ENCODE peak calls at places on chromosomes 4 and X, in nine cellular contexts. One of them, this sample, is unnamed.

GRCh38 chrX:130120746-130121504 is 10.6 kb upstream of the ELF4 start:
- DNase-seq in mammary epithelial cell: peak; percentile 82
- DNase-seq in nephron progenitor cell: peak; percentile 79
- DNase-seq in testis: peak; percentile 78
- DNase-seq in brain microvascular endothelial cell: no peak
- DNase-seq in tibial nerve: peak; percentile 52
- DNase-seq in AG09309: peak; percentile 32
- DNase-seq in AG09319: no peak
- DNase-seq in fibroblast of mammary gland: peak; percentile 76
- DNase-seq in this sample: peak; percentile 70

GRCh38 chrX:14698770-14699169 is 169.4 kb downstream of the GLRA2 start:
- DNase-seq in AG09319: no peak
- DNase-seq in AG09309: no peak
- DNase-seq in tibial nerve: no peak
- DNase-seq in testis: no peak
- DNase-seq in fibroblast of mammary gland: no peak
- DNase-seq in nephron progenitor cell: no peak
- DNase-seq in brain microvascular endothelial cell: no peak
- DNase-seq in mammary epithelial cell: no peak
- DNase-seq in this sample: no peak

GRCh38 chr4:1323635-1324442 is 23.2 kb upstream of the UVSSA start:
- DNase-seq in tibial nerve: no peak
- DNase-seq in nephron progenitor cell: no peak
- DNase-seq in AG09309: peak; percentile 68
- DNase-seq in AG09319: peak; percentile 57
- DNase-seq in brain microvascular endothelial cell: peak; percentile 95
- DNase-seq in fibroblast of mammary gland: peak; percentile 100
- DNase-seq in mammary epithelial cell: peak; percentile 98
- DNase-seq in testis: no peak
- DNase-seq in this sample: peak; percentile 92

GRCh38 chr4:153542835-153543234 is 76.7 kb downstream of the TMEM131L start:
- DNase-seq in AG09309: no peak
- DNase-seq in tibial nerve: no peak
- DNase-seq in brain microvascular endothelial cell: no peak
- DNase-seq in mammary epithelial cell: no peak
- DNase-seq in AG09319: no peak
- DNase-seq in nephron progenitor cell: no peak
- DNase-seq in testis: no peak
- DNase-seq in fibroblast of mammary gland: no peak
- DNase-seq in this sample: no peak

GRCh38 chr4:48141048-48141447 is 7.0 kb upstream of the TXK start:
- DNase-seq in mammary epithelial cell: peak; percentile 20
- DNase-seq in fibroblast of mammary gland: peak; percentile 57
- DNase-seq in testis: no peak
- DNase-seq in nephron progenitor cell: no peak
- DNase-seq in brain microvascular endothelial cell: no peak
- DNase-seq in AG09319: peak; percentile 25
- DNase-seq in AG09309: peak; percentile 18
- DNase-seq in tibial nerve: no peak
- DNase-seq in this sample: peak; percentile 41

GRCh38 chr4:137283737-137284136 is 248.6 kb downstream of the PCDH18 start:
- DNase-seq in AG09309: no peak
- DNase-seq in tibial nerve: no peak
- DNase-seq in fibroblast of mammary gland: peak; percentile 57
- DNase-seq in nephron progenitor cell: no peak
- DNase-seq in brain microvascular endothelial cell: no peak
- DNase-seq in testis: no peak
- DNase-seq in mammary epithelial cell: peak; percentile 17
- DNase-seq in AG09319: no peak
- DNase-seq in this sample: peak; percentile 17

GRCh38 chr4:1194028-1194900 is 21.9 kb upstream of the SPON2 start:
- DNase-seq in fibroblast of mammary gland: peak; percentile 64
- DNase-seq in tibial nerve: no peak
- DNase-seq in AG09309: no peak
- DNase-seq in AG09319: no peak
- DNase-seq in mammary epithelial cell: no peak
- DNase-seq in testis: peak; percentile 52
- DNase-seq in nephron progenitor cell: no peak
- DNase-seq in brain microvascular endothelial cell: no peak
- DNase-seq in this sample: no peak

GRCh38 chr4:56640907-56641493 is 40.1 kb downstream of the HOPX start:
- DNase-seq in brain microvascular endothelial cell: no peak
- DNase-seq in fibroblast of mammary gland: no peak
- DNase-seq in nephron progenitor cell: no peak
- DNase-seq in mammary epithelial cell: no peak
- DNase-seq in AG09319: no peak
- DNase-seq in tibial nerve: no peak
- DNase-seq in testis: no peak
- DNase-seq in AG09309: no peak
- DNase-seq in this sample: no peak

GRCh38 chrX:22800360-22800759 is 199.4 kb upstream of the DDX53 start:
- DNase-seq in fibroblast of mammary gland: peak; percentile 89
- DNase-seq in testis: no peak
- DNase-seq in brain microvascular endothelial cell: peak; percentile 81
- DNase-seq in AG09309: peak; percentile 72
- DNase-seq in nephron progenitor cell: no peak
- DNase-seq in AG09319: peak; percentile 50
- DNase-seq in tibial nerve: peak; percentile 4
- DNase-seq in mammary epithelial cell: peak; percentile 74
- DNase-seq in this sample: peak; percentile 88

GRCh38 chrX:19721726-19722370 is 165.6 kb downstream of the SH3KBP1 start:
- DNase-seq in brain microvascular endothelial cell: no peak
- DNase-seq in nephron progenitor cell: no peak
- DNase-seq in mammary epithelial cell: no peak
- DNase-seq in AG09309: no peak
- DNase-seq in tibial nerve: no peak
- DNase-seq in AG09319: peak; percentile 20
- DNase-seq in testis: no peak
- DNase-seq in fibroblast of mammary gland: no peak
- DNase-seq in this sample: no peak

DNA sequence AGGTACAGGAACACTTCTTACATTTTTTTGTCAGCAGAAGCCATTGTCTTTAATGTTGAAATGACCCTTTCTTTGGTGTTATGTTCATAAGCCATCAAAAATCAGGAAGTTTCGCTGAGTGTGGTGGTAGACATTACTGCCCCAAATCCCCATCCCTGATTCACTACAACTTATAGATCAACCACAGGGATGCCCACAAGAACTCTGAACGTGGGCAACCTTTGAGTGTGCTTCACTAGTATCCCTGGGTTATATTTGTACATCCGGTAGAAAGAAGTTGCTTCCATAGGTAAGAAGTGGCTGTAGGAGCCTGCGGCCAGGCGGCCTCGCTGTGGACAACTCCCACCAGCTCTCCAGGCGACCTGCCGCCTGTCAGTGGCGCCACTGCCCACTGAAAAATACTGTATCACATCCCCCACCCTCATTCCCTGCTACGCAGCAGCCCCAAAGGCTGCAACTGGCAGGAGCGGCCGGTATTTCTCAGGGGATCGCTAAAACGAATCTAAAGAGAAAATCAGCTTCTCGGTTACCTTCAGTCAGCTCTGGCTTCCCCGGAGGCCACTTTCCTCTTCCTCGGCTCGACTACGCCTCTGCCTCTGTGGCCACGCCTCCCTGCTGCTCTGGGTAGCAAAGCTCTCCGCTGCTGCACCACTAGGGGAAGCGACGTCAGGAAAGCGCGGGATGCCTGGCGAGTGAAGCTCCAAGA is 13.9 kb upstream of the ETDC start:
- DNase-seq in tibial nerve: peak; percentile 5
- DNase-seq in AG09319: no peak
- DNase-seq in AG09309: no peak
- DNase-seq in testis: peak; percentile 52
- DNase-seq in fibroblast of mammary gland: peak; percentile 37
- DNase-seq in nephron progenitor cell: peak; percentile 63
- DNase-seq in brain microvascular endothelial cell: peak; percentile 31
- DNase-seq in mammary epithelial cell: no peak
- DNase-seq in this sample: no peak
- TF ChIP-seq CTCF in tibial nerve: no peak
- TF ChIP-seq CTCF in AG09319: no peak
- TF ChIP-seq CTCF in AG09309: no peak
- TF ChIP-seq CTCF in testis: no peak
- TF ChIP-seq CTCF in fibroblast of mammary gland: peak; percentile 11
- TF ChIP-seq CTCF in nephron progenitor cell: peak; percentile 14
- TF ChIP-seq CTCF in brain microvascular endothelial cell: peak; percentile 47
- TF ChIP-seq CTCF in mammary epithelial cell: no peak
- TF ChIP-seq CTCF in this sample: no peak

GRCh38 chr4:108779958-108780357 is 17.1 kb upstream of the ETNPPL start:
- DNase-seq in AG09319: no peak
- DNase-seq in mammary epithelial cell: no peak
- DNase-seq in nephron progenitor cell: no peak
- DNase-seq in tibial nerve: no peak
- DNase-seq in brain microvascular endothelial cell: no peak
- DNase-seq in fibroblast of mammary gland: no peak
- DNase-seq in testis: no peak
- DNase-seq in AG09309: no peak
- DNase-seq in this sample: no peak

GRCh38 chr4:108787106-108787505 is 24.3 kb upstream of the ETNPPL start:
- DNase-seq in brain microvascular endothelial cell: no peak
- DNase-seq in AG09309: no peak
- DNase-seq in fibroblast of mammary gland: no peak
- DNase-seq in nephron progenitor cell: no peak
- DNase-seq in AG09319: no peak
- DNase-seq in mammary epithelial cell: no peak
- DNase-seq in tibial nerve: no peak
- DNase-seq in testis: no peak
- DNase-seq in this sample: no peak

GRCh38 chr4:108786351-108786750 is 23.5 kb upstream of the ETNPPL start:
- DNase-seq in AG09319: no peak
- DNase-seq in brain microvascular endothelial cell: no peak
- DNase-seq in nephron progenitor cell: no peak
- DNase-seq in fibroblast of mammary gland: no peak
- DNase-seq in tibial nerve: no peak
- DNase-seq in testis: no peak
- DNase-seq in mammary epithelial cell: no peak
- DNase-seq in AG09309: no peak
- DNase-seq in this sample: no peak

GRCh38 chr4:108787724-108788123 is 24.9 kb upstream of the ETNPPL start:
- DNase-seq in tibial nerve: no peak
- DNase-seq in testis: no peak
- DNase-seq in nephron progenitor cell: no peak
- DNase-seq in mammary epithelial cell: no peak
- DNase-seq in AG09319: no peak
- DNase-seq in fibroblast of mammary gland: no peak
- DNase-seq in brain microvascular endothelial cell: no peak
- DNase-seq in AG09309: no peak
- DNase-seq in this sample: no peak

DNA sequence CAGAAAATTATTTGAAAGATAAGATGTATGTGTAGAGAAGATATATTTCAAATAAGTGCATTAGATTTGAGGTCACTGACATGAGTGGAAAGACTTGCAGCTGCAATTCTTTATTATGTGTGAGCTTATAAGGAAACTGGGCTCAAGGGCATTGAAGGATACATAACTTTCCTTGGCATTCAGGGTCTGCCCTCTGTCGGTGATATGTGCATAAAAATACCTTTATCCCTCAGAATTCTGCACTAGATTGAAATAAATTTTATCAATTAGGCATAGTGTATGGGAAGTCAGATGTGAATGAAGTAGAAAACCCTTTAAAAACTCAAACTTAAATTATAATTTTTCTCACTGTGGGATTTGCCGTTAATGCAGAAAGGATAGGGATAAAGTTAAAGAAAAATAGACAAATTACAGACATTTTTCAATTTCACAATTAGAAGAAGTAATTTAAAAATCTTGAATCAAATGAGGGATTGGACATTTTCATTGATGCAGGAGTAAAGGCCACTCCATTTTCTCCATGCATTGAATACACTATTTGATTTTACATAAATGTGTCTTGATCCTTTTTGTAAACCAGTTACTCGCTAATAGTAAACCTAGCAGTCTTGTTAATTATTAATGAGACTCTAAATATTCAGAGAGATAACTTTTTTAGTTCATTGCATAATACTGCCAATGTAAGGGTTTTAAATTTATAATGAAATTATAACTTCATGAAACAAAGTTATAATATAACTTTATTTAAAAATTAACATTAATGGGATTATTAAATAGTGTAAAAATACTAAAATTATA is 21.0 kb upstream of the ETNPPL start:
- DNase-seq in tibial nerve: no peak
- DNase-seq in fibroblast of mammary gland: peak; percentile 22
- DNase-seq in testis: no peak
- DNase-seq in nephron progenitor cell: no peak
- DNase-seq in mammary epithelial cell: no peak
- DNase-seq in AG09309: no peak
- DNase-seq in AG09319: no peak
- DNase-seq in brain microvascular endothelial cell: no peak
- DNase-seq in this sample: no peak
- TF ChIP-seq CTCF in tibial nerve: no peak
- TF ChIP-seq CTCF in fibroblast of mammary gland: peak; percentile 25
- TF ChIP-seq CTCF in testis: no peak
- TF ChIP-seq CTCF in nephron progenitor cell: no peak
- TF ChIP-seq CTCF in mammary epithelial cell: peak; percentile 11
- TF ChIP-seq CTCF in AG09309: peak; percentile 24
- TF ChIP-seq CTCF in AG09319: peak; percentile 22
- TF ChIP-seq CTCF in brain microvascular endothelial cell: peak; percentile 40
- TF ChIP-seq CTCF in this sample: peak; percentile 72

DNA sequence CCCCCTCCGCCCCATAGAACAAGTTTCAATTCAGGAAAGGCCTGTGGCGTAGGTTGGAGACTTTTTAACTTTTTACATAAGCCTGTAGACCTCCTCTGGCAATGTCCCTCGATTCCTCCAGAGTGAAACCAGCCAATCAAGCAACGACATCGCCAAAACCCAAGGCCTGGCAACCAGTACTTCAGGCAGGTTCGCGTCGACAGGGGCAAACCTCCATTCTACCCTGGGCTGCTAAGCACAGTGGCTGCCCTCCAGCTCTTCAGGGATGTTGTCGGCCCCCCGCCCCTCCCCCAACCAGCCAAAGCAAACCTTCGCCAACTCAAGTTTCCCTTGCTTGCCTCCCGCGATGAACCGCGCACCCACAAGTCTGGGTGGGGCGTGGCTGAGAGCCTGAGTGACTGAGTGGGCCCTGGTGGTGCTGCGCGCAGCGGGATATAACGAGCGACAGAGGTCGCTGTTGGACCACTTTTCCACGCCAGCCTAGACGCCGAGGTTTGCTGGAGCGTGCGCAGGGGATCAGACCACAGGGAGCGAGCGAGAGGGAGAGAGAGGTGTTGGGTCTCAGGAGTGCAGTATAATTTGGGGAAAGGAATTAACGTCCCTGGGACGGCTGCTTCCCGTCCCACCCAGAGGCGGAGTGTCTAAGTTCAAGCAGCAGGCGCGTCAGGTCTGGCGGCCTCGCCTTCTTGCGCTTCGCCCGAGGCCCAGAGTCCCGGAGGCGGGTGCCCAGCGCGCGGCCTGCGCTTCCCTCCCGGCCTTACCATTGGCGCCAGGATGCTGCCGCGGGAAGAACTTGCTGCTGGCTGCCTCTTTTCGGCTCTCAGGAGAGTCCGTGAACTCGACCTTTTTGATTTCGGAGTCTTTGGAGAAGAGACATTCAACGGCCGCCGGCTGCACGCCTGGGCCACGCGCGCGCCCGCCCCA is 9.0 kb upstream of the PITX2 start:
- DNase-seq in brain microvascular endothelial cell: peak; percentile 61
- DNase-seq in nephron progenitor cell: peak; percentile 84
- DNase-seq in tibial nerve: peak; percentile 45
- DNase-seq in testis: peak; percentile 87
- DNase-seq in AG09309: peak; percentile 74
- DNase-seq in fibroblast of mammary gland: peak; percentile 90
- DNase-seq in AG09319: peak; percentile 57
- DNase-seq in mammary epithelial cell: peak; percentile 56
- DNase-seq in this sample: peak; percentile 80
- TF ChIP-seq CTCF in brain microvascular endothelial cell: peak; percentile 86
- TF ChIP-seq CTCF in nephron progenitor cell: peak; percentile 81
- TF ChIP-seq CTCF in tibial nerve: peak; percentile 43
- TF ChIP-seq CTCF in testis: peak; percentile 59
- TF ChIP-seq CTCF in AG09309: peak; percentile 90
- TF ChIP-seq CTCF in fibroblast of mammary gland: peak; percentile 82
- TF ChIP-seq CTCF in AG09319: peak; percentile 86
- TF ChIP-seq CTCF in mammary epithelial cell: peak; percentile 86
- TF ChIP-seq CTCF in this sample: peak; percentile 93

GRCh38 chr4:168153596-168154440 is 61.5 kb downstream of the ANXA10 start:
- DNase-seq in brain microvascular endothelial cell: peak; percentile 90
- DNase-seq in AG09309: peak; percentile 44
- DNase-seq in fibroblast of mammary gland: peak; percentile 76
- DNase-seq in mammary epithelial cell: peak; percentile 62
- DNase-seq in nephron progenitor cell: peak; percentile 65
- DNase-seq in AG09319: peak; percentile 61
- DNase-seq in tibial nerve: peak; percentile 92
- DNase-seq in testis: peak; percentile 91
- DNase-seq in this sample: peak; percentile 83
- TF ChIP-seq CTCF in brain microvascular endothelial cell: peak; percentile 79
- TF ChIP-seq CTCF in AG09309: peak; percentile 68
- TF ChIP-seq CTCF in fibroblast of mammary gland: peak; percentile 62
- TF ChIP-seq CTCF in mammary epithelial cell: peak; percentile 76
- TF ChIP-seq CTCF in nephron progenitor cell: peak; percentile 61
- TF ChIP-seq CTCF in AG09319: peak; percentile 72
- TF ChIP-seq CTCF in tibial nerve: peak; percentile 50
- TF ChIP-seq CTCF in testis: peak; percentile 34
- TF ChIP-seq CTCF in this sample: peak; percentile 90

This sample was measured in HFFc6.